ENCODE peak calls at places on chromosomes 3 and 15, in four cellular contexts. O, J, K and N are unnamed samples. For H3K4me1 and H3K36me3, the result is how much of the 10 kb centered on the place peaks cover.

GRCh38 chr3:117610156-117610555 is 900.6 kb downstream of the TUSC7 start:
- DNase-seq in J (no peak), O (no peak), K (no peak), N (no peak)

GRCh38 chr3:82745544-82745943 is 984.1 kb upstream of the GBE1 start:
- DNase-seq in J (no peak), O (no peak), K (no peak), N (no peak)

GRCh38 chr15:73991726-73992593 is at the start of gene STOML1:
- DNase-seq in O (peak), K (peak), J (peak), N (peak)

GRCh38 chr15:67685008-67685599 is 140.2 kb upstream of the SKOR1 start:
- DNase-seq in O (peak), K (no peak), J (no peak), N (no peak)

GRCh38 chr3:144160627-144161026 is 189.0 kb downstream of the DIPK2A start:
- DNase-seq in O (no peak), K (no peak), J (no peak), N (no peak)

GRCh38 chr15:44593042-44593736 is 56.2 kb downstream of the EIF3J start:
- DNase-seq in O (no peak), J (no peak), K (no peak), N (no peak)

GRCh38 chr3:106514431-106514830 is 645.6 kb upstream of the CBLB start:
- DNase-seq in O (no peak), K (no peak), J (no peak), N (no peak)

GRCh38 chr15:51144021-51144532 is 49.4 kb upstream of the TNFAIP8L3 start:
- DNase-seq in J (no peak), O (no peak), K (no peak), N (no peak)

GRCh38 chr3:147385059-147386012 is 21.0 kb downstream of the ZIC4 start:
- DNase-seq in K (no peak), O (no peak), J (no peak), N (no peak)

GRCh38 chr3:147390589-147391569 is 15.5 kb downstream of the ZIC4 start:
- DNase-seq in O (no peak), J (no peak), K (no peak), N (no peak)

GRCh38 chr3:147388395-147389264 is 17.7 kb downstream of the ZIC4 start:
- DNase-seq in K (no peak), O (no peak), J (no peak), N (no peak)

GRCh38 chr3:147389265-147390175 is 16.8 kb downstream of the ZIC4 start:
- DNase-seq in O (no peak), K (no peak), J (no peak), N (no peak)

DNA sequence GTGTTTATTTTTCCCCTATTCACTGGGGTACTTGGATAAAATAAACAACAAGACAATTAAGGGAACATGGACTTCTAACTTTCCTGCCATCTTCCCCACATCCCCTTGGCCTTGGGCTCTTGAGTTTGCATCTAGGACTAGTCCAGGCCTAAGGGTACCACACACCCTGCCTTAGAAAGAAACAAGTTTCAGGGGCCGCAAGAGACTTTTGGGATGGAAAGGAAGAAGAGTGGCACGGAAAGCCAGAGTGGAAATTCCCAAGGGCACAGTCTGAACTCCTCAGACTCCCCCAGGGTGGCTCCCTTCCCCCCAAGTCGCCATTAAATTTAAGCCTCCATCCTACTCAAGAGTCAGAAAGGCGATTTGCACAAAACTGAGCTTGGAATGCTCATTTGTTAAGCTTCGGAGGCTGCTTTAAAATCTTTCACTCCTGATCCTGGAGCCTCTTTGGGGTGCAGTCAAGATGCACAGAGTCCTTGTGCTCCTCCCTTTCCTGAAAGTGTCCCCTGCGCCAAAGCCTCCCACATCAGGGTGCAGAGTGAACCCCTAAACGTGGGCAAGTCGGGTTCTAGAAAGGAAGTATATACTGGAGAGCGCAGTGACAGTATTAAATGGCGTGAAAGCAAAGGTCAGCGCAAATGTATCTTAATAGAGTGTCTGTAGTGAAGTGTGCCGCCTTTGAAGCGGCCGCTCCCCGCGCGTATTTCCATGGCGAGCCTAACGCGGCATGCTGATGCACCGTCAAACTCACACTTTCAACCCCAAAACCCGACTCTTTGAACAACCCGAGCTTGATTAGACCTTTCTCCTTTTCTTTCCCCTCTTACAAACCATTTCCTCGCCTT is 18.6 kb downstream of the ZIC4 start:
- DNase-seq in K (no peak), J (no peak), O (no peak), N (no peak)
- H3K4me1 ChIP-seq in K (under half), J (under half), O (under half), N (under half)

GRCh38 chr3:196936288-196936687 is 6.0 kb downstream of the NCBP2 start:
- DNase-seq in K (no peak), O (no peak), J (no peak), N (no peak)
- H3K36me3 ChIP-seq in K (half or more), O (under half), J (half or more), N (under half)

DNA sequence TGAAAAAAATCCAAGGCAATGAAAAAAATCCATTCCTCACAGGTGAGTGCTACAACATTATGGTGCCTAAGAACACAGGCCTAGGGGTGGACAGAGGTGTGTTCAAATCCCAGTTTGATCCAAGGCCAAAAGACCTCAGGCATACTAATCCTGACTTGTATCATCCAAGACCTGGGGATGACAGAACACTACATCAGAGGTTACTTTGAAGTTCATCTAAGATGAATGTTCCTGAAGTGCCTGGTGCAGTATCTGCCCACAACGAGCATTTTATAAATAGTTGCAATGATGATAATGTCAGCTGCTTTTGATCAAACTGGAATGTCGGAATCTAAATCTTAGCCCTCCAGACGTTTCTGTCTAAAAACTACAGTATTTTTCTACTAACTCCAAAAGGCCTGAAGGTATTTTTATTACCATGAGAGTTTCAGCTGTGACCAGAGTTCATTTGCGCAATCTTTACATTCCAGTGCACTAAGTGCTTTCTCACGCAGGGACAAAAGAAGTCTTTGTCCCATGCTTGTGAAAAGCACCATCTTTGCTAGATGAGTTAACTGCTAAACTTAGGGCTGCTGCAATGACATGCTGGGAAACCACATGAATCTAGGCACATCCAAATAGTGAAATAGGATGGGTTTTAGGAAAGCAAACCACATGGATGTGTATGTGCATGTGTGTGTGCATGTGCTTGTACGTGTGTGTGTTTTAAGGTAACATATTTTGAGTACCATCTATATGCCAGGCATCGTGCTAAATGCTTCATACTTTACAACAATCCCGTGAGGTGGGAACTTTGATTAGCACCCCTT is 18.1 kb downstream of the ANXA2 start:
- DNase-seq in K (no peak), O (peak), J (no peak), N (peak)
- H3K4me1 ChIP-seq in K (under half), O (under half), J (half or more), N (under half)

DNA sequence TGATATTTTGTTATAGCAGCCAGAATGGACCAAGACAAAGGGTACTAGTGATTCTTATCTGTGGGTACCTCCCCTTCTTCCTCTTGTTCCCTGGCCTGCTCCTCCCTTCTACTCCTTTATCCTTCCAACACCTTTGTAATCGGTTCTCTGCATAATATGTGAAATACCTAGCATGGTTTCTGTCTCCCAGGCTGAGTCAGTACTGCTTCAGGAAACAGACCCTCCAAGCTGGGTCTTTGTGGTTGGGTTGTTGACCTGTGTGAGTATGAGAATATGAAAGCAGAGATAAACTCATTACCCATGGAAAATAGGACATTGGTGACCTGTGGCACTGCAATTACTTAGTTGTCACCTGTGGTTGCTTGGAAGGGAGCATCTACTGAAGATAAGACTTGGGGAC is 69.3 kb upstream of the KLF13 start:
- DNase-seq in J (no peak), O (no peak), K (no peak), N (no peak)
- H3K36me3 ChIP-seq in J (under half), O (under half), K (under half), N (under half)

DNA sequence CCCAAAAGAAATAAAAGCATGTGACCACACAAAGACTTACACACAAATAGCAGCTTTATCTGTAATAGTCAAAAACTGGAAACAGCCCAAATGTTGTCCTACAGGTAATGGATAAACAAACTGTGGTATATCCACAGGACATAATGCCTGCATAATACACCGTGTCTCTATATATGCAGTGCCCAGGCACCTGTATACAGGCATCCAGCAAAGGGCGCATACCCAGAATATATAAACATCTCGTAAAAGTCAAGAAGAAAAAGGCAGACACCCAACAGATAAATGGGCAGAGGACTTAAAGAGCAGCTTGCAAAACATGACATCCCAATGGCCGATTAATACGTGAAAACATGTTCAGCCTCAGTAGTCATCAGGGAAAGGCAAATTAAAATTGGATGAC is 7.2 kb downstream of the OSBPL10 start:
- DNase-seq in J (no peak), K (no peak), O (no peak), N (no peak)
- H3K4me1 ChIP-seq in J (under half), K (under half), O (under half), N (under half)

DNA sequence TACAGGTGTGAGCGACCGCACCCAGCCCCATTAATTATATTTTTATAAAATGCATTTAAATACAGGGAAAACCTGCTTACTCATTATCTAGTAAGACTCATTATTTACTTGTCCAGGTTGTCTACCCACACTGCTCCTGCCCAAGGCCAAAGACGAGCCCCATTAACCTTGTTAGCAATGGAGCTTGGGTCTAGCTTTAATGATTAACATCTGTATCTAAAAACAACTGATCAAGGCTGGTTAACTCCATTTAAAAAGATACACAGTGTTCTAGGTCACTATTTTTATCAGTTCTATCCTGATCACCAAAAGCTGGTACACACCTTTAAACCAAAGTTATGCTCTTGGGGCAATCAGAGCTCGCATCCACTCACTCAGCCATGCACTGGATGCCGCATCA is 10.4 kb upstream of the NCKIPSD start:
- DNase-seq in J (no peak), O (no peak), K (no peak), N (no peak)
- H3K36me3 ChIP-seq in J (half or more), O (under half), K (half or more), N (under half)

GRCh38 chr3:49387721-49388120 is 24.1 kb downstream of the RHOA start:
- DNase-seq in J (no peak), O (no peak), K (no peak), N (no peak)

GRCh38 chr3:49378249-49378899 is 20.2 kb upstream of the GPX1 start:
- DNase-seq in K (no peak), O (no peak), J (peak), N (no peak)

GRCh38 chr3:49386056-49386756 is 25.6 kb downstream of the RHOA start:
- DNase-seq in K (no peak), J (no peak), O (no peak), N (no peak)

GRCh38 chr3:49385617-49386016 is 26.2 kb downstream of the RHOA start:
- DNase-seq in K (no peak), O (no peak), J (no peak), N (no peak)

GRCh38 chr3:49383387-49383786 is 25.2 kb upstream of the GPX1 start:
- DNase-seq in J (no peak), O (no peak), K (no peak), N (peak)
- H3K4me1 ChIP-seq in J (half or more), O (under half), K (half or more), N (under half)

DNA sequence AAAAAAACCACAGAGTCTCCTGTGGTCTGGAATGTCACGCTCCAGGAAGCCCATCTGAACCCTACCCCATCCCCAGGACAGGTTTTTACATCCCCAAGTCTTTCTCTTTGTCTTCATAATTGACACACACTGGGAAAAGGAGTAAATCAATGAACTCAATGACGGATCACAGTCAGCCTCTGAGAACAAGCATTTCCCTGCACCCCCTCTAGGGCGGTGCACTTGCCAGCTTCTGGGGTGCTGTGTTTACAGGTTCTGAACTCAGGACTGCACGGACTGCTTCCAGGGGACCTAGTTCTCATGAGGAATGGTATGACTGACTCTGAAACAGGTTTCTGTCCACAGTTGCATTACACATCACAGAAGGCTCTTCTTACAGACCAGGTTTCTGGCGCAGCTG is 81.1 kb downstream of the NUP210 start:
- DNase-seq in K (no peak), O (no peak), J (no peak), N (no peak)
- H3K36me3 ChIP-seq in K (half or more), O (under half), J (under half), N (under half)

GRCh38 chr15:90557147-90557546 is 27.4 kb downstream of the CRTC3 start:
- DNase-seq in J (no peak), K (no peak), O (no peak), N (no peak)

GRCh38 chr15:90560229-90560771 is 30.6 kb downstream of the CRTC3 start:
- DNase-seq in J (peak), K (no peak), O (peak), N (peak)

GRCh38 chr15:90557651-90558084 is 27.9 kb downstream of the CRTC3 start:
- DNase-seq in J (peak), K (peak), O (peak), N (peak)

GRCh38 chr15:90559119-90559518 is 29.4 kb downstream of the CRTC3 start:
- DNase-seq in K (no peak), J (no peak), O (no peak), N (no peak)

GRCh38 chr15:90558182-90558581 is 28.5 kb downstream of the CRTC3 start:
- DNase-seq in J (no peak), O (peak), K (no peak), N (peak)
- H3K4me1 ChIP-seq in J (half or more), O (half or more), K (half or more), N (under half)